ENCODE peak calls at places on chromosomes 3 and 15, in five cellular contexts. M, Q, L, T and I are unnamed samples.
A peak's percentile ranks its signal among the peaks of the same experiment; 100 is the strongest.

GRCh38 chr15:98358971-98359370 is 289.4 kb upstream of the IGF1R start:
- DNase-seq in Q (no peak), T (no peak), M (no peak), L (no peak), I (no peak)

GRCh38 chr3:172522871-172523818 is at the start of gene TNFSF10:
- DNase-seq in Q (no peak), T (peak; percentile 22), M (peak; percentile 67), L (no peak), I (no peak)

GRCh38 chr15:32982001-32982400 is 212.5 kb downstream of the FMN1 start:
- DNase-seq in M (no peak), L (no peak), T (no peak), Q (no peak), I (no peak)

GRCh38 chr3:124230928-124231456 is 239.1 kb upstream of the ROPN1 start:
- DNase-seq in M (no peak), T (no peak), L (no peak), Q (no peak), I (peak; percentile 2)

GRCh38 chr15:58423858-58424608 is 7.8 kb upstream of the LIPC start:
- DNase-seq in L (no peak), M (no peak), T (peak; percentile 42), Q (no peak), I (no peak)

GRCh38 chr3:6112546-6112945 is 748.4 kb upstream of the GRM7 start:
- DNase-seq in L (no peak), M (no peak), T (no peak), Q (no peak), I (no peak)

GRCh38 chr3:17039579-17039978 is 154.8 kb downstream of the PLCL2 start:
- DNase-seq in Q (peak; percentile 90), L (peak; percentile 78), M (no peak), T (peak; percentile 92), I (no peak)

GRCh38 chr15:60718661-60719069 is 239.7 kb upstream of the ICE2 start:
- DNase-seq in Q (peak; percentile 17), T (no peak), M (no peak), L (no peak), I (no peak)

GRCh38 chr3:134347516-134347915 is 26.7 kb downstream of the AMOTL2 start:
- DNase-seq in Q (no peak), L (no peak), M (no peak), T (no peak), I (no peak)

GRCh38 chr15:44102675-44103254 is 92.3 kb downstream of the FRMD5 start:
- DNase-seq in M (peak; percentile 80), Q (peak; percentile 94), L (peak; percentile 93), T (peak; percentile 99), I (peak; percentile 69)

GRCh38 chr15:94704421-94704820 is 473.1 kb downstream of the MCTP2 start:
- DNase-seq in T (no peak), M (no peak), Q (no peak), L (no peak), I (no peak)

GRCh38 chr3:33926998-33927605 is 128.7 kb downstream of the PDCD6IP start:
- DNase-seq in M (no peak), Q (no peak), T (no peak), L (no peak), I (no peak)

GRCh38 chr3:128323206-128324081 is 143.2 kb downstream of the DNAJB8 start:
- DNase-seq in T (no peak), Q (no peak), M (peak; percentile 12), L (no peak), I (no peak)

GRCh38 chr3:132675408-132675807 is 15.3 kb downstream of the UBA5 start:
- DNase-seq in L (no peak), M (no peak), Q (no peak), T (no peak), I (no peak)

GRCh38 chr3:171873561-171873960 is 30.4 kb downstream of the TMEM212 start:
- DNase-seq in M (no peak), L (no peak), Q (peak; percentile 30), T (peak; percentile 70), I (no peak)

GRCh38 chr3:13927295-13927694 is 47.4 kb upstream of the WNT7A start:
- DNase-seq in T (peak; percentile 0), L (peak; percentile 3), M (no peak), Q (no peak), I (no peak)

GRCh38 chr3:98986073-98986472 is 84.6 kb upstream of the DCBLD2 start:
- DNase-seq in Q (peak; percentile 72), L (peak; percentile 40), M (peak; percentile 36), T (peak; percentile 97), I (no peak)

GRCh38 chr3:105323274-105323599 is 43.5 kb upstream of the ALCAM start:
- DNase-seq in T (no peak), L (no peak), Q (no peak), M (no peak), I (no peak)

GRCh38 chr3:49607105-49607591 is 52.9 kb downstream of the BSN start:
- DNase-seq in M (no peak), L (no peak), Q (no peak), T (no peak), I (peak; percentile 11)

GRCh38 chr3:171286580-171287249 is 173.5 kb downstream of the TNIK start:
- DNase-seq in M (no peak), Q (peak; percentile 82), T (no peak), L (no peak), I (no peak)

GRCh38 chr3:28612232-28612631 is 263.6 kb upstream of the AZI2 start:
- DNase-seq in M (no peak), L (no peak), T (no peak), Q (no peak), I (no peak)

GRCh38 chr3:184154909-184155643 is at the start of gene DVL3:
- DNase-seq in Q (peak; percentile 80), T (peak; percentile 52), L (no peak), M (peak; percentile 69), I (peak; percentile 72)

GRCh38 chr15:78540955-78541743 is 905 bp downstream of the PSMA4 start:
- DNase-seq in L (no peak), Q (peak; percentile 11), T (peak; percentile 5), M (no peak), I (no peak)

GRCh38 chr15:57580428-57580827 is 11.3 kb upstream of the MYZAP start:
- DNase-seq in T (no peak), Q (no peak), M (no peak), L (no peak), I (no peak)

GRCh38 chr15:74261685-74262084 is 25.6 kb downstream of the CCDC33 start:
- DNase-seq in T (no peak), M (no peak), Q (no peak), L (no peak), I (no peak)
- H3K27ac ChIP-seq in T (no peak overlapping the region), M (no peak overlapping the region), Q (no peak overlapping the region), L (no peak overlapping the region), I (no peak overlapping the region)

GRCh38 chr3:108301695-108302404 is 5.5 kb downstream of the HHLA2 start:
- DNase-seq in L (no peak), T (peak; percentile 31), Q (no peak), M (no peak), I (no peak)

GRCh38 chr3:108297636-108298035 is 1.3 kb downstream of the HHLA2 start:
- DNase-seq in M (peak; percentile 40), T (no peak), Q (no peak), L (no peak), I (no peak)

GRCh38 chr3:108300103-108300849 is 3.9 kb downstream of the HHLA2 start:
- DNase-seq in L (no peak), T (no peak), Q (no peak), M (no peak), I (no peak)

GRCh38 chr3:108296239-108296638 is at the start of gene HHLA2:
- DNase-seq in M (no peak), L (no peak), Q (no peak), T (peak; percentile 13), I (no peak)

DNA sequence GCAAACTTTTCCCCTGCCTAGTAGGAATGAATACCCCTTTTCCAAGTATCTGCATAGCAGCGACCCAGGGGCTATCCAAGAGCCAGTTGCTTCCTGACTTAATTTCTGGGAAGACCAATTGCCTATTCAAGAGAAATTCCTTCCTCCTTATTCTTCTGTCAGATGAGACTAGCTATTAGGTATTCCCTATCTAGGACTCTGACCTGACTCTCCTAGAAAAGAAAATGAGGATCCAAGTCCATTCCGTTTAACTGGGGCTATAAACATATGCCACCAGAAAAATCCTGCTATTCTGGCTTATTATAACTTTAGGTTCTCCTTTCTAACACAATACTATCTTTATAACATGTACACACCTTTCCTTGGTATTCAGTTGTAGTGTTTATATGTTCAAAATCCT is 1.7 kb downstream of the HHLA2 start:
- DNase-seq in Q (no peak), M (no peak), L (no peak), T (no peak), I (no peak)
- H3K27ac ChIP-seq in Q (peak overlapping the region; percentile 13), M (no peak overlapping the region), L (no peak overlapping the region), T (no peak overlapping the region), I (no peak overlapping the region)

DNA sequence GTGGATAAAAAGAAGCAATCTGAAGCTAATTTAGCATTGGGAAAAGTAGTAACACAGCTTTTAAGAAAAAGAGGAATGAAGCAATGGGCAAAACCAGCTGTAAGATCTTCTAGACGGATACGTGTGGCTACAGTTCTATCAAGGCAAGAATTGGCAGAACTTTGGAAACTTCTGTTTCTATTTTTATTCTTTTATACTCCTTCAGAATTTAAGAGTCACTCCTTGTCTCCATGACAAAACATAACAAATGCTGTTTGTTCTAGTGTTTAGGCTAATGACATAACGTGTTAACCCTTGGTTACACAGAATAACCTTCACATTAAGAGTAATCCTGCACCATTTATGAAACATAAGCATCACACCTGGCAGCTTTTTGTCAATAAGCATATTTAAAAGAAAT is 289.3 kb downstream of the ROBO2 start:
- DNase-seq in Q (no peak), M (no peak), T (no peak), L (no peak), I (no peak)
- H3K27ac ChIP-seq in Q (no peak overlapping the region), M (no peak overlapping the region), T (no peak overlapping the region), L (no peak overlapping the region), I (no peak overlapping the region)

GRCh38 chr15:28096720-28097431 is 2.2 kb downstream of the OCA2 start:
- DNase-seq in T (no peak), Q (no peak), L (no peak), M (no peak), I (no peak)
- H3K27ac ChIP-seq in T (no peak overlapping the region), Q (no peak overlapping the region), L (no peak overlapping the region), M (peak overlapping the region; percentile 70), I (no peak overlapping the region)

GRCh38 chr3:156551746-156552145 is 3.2 kb downstream of the SSR3 start:
- DNase-seq in M (no peak), Q (peak; percentile 77), T (peak; percentile 89), L (no peak), I (no peak)

GRCh38 chr3:156551261-156551660 is 3.7 kb downstream of the SSR3 start:
- DNase-seq in Q (peak; percentile 22), L (no peak), M (no peak), T (peak; percentile 69), I (no peak)

GRCh38 chr3:156552973-156553372 is 1.9 kb downstream of the SSR3 start:
- DNase-seq in M (no peak), L (no peak), Q (no peak), T (no peak), I (no peak)

GRCh38 chr3:156547637-156548036 is 7.3 kb downstream of the SSR3 start:
- DNase-seq in L (no peak), Q (peak; percentile 52), M (peak; percentile 41), T (peak; percentile 56), I (no peak)

GRCh38 chr3:156548041-156548687 is 6.8 kb downstream of the SSR3 start:
- DNase-seq in T (no peak), M (no peak), Q (peak; percentile 22), L (no peak), I (no peak)
- H3K27ac ChIP-seq in T (peak overlapping the region; percentile 29), M (peak overlapping the region; percentile 75), Q (peak overlapping the region; percentile 54), L (no peak overlapping the region), I (no peak overlapping the region)